ENCODE peak calls at places on chromosomes 11 and 22, in eight cellular contexts. Z is colonic mucosa, D is left ventricle myocardium inferior, P is pancreas, C is lung, R is gastrocnemius medialis, J is body of pancreas, Q is cardiac muscle cell. X is an unnamed sample.

GRCh38 chr22:49555526-49555925 is 272.1 kb downstream of the BRD1 start:
- DNase-seq in C (no peak), J (no peak), P (peak; percentile 28), D (no peak), Q (no peak), R (no peak), Z (no peak), X (no peak)

GRCh38 chr22:31970490-31971444 is 26.4 kb downstream of the YWHAH start:
- DNase-seq in Z (peak; percentile 93), Q (peak; percentile 86), R (peak; percentile 39), C (peak; percentile 86), D (peak; percentile 77), J (peak; percentile 79), P (peak; percentile 99), X (peak; percentile 88)

GRCh38 chr11:126305699-126306098 is 1.8 kb downstream of the DCPS start:
- DNase-seq in R (no peak), D (no peak), Q (no peak), P (peak; percentile 10), J (no peak), Z (no peak), C (no peak), X (no peak)

GRCh38 chr22:38416621-38417251 is 38.3 kb downstream of the KCNJ4 start:
- DNase-seq in J (no peak), P (peak; percentile 48), Z (no peak), R (no peak), C (no peak), D (no peak), Q (no peak), X (no peak)

GRCh38 chr11:18145025-18145424 is 12.7 kb downstream of the MRGPRX3 start:
- DNase-seq in Z (no peak), P (no peak), C (no peak), D (no peak), Q (no peak), J (no peak), R (no peak), X (no peak)

GRCh38 chr22:44127353-44127752 is 53.4 kb upstream of the PARVG start:
- DNase-seq in J (peak; percentile 36), R (no peak), Z (no peak), Q (no peak), D (no peak), C (no peak), P (no peak), X (no peak)

GRCh38 chr22:26502688-26503561 is 9.3 kb downstream of the TFIP11 start:
- DNase-seq in P (no peak), J (peak; percentile 48), R (peak; percentile 87), Z (peak; percentile 33), D (peak; percentile 29), Q (peak; percentile 67), C (no peak), X (peak; percentile 44)

GRCh38 chr11:130634186-130634585 is 185.7 kb downstream of the ADAMTS15 start:
- DNase-seq in R (no peak), Z (no peak), D (no peak), Q (no peak), C (no peak), P (no peak), J (no peak), X (no peak)

GRCh38 chr11:127627629-127628462 is 627.3 kb upstream of the KIRREL3 start:
- DNase-seq in D (no peak), J (peak; percentile 75), R (peak; percentile 54), Z (peak; percentile 72), P (peak; percentile 67), C (no peak), Q (no peak), X (peak; percentile 43)

GRCh38 chr11:30423886-30424285 is 101.0 kb downstream of the ARL14EP start:
- DNase-seq in Z (no peak), R (no peak), Q (no peak), C (no peak), J (no peak), D (no peak), P (no peak), X (no peak)

GRCh38 chr11:11043676-11044075 is 185.8 kb upstream of the ZBED5 start:
- DNase-seq in P (no peak), C (no peak), R (no peak), Z (no peak), J (no peak), Q (no peak), D (no peak), X (no peak)

GRCh38 chr11:68524681-68525080 is 64.1 kb downstream of the PPP6R3 start:
- DNase-seq in J (no peak), Z (peak; percentile 31), R (no peak), P (no peak), Q (no peak), C (no peak), D (no peak), X (no peak)

GRCh38 chr11:68524213-68524612 is 63.7 kb downstream of the PPP6R3 start:
- DNase-seq in P (no peak), C (no peak), D (no peak), Z (no peak), R (no peak), Q (no peak), J (no peak), X (no peak)

GRCh38 chr11:68525320-68525719 is 64.8 kb downstream of the PPP6R3 start:
- DNase-seq in D (no peak), Z (no peak), Q (no peak), C (no peak), P (no peak), R (no peak), J (no peak), X (peak; percentile 56)

GRCh38 chr11:68527585-68527984 is 67.0 kb downstream of the PPP6R3 start:
- DNase-seq in P (no peak), R (no peak), Z (no peak), C (no peak), J (no peak), D (no peak), Q (peak; percentile 32), X (no peak)

GRCh38 chr11:68525930-68526329 is 65.4 kb downstream of the PPP6R3 start:
- DNase-seq in J (no peak), C (no peak), Z (no peak), R (no peak), P (no peak), Q (no peak), D (no peak), X (peak; percentile 22)
- H3K36me3 ChIP-seq in J (no peaks in the 10 kb centered on the region), C (peaks cover 8% of the 10 kb centered on the region), Z (peaks cover 4% of the 10 kb centered on the region), R (peaks cover 19% of the 10 kb centered on the region), P (no peaks in the 10 kb centered on the region), Q (peaks cover 14% of the 10 kb centered on the region), D (peaks cover 47% of the 10 kb centered on the region), X (peaks cover 14% of the 10 kb centered on the region)

DNA sequence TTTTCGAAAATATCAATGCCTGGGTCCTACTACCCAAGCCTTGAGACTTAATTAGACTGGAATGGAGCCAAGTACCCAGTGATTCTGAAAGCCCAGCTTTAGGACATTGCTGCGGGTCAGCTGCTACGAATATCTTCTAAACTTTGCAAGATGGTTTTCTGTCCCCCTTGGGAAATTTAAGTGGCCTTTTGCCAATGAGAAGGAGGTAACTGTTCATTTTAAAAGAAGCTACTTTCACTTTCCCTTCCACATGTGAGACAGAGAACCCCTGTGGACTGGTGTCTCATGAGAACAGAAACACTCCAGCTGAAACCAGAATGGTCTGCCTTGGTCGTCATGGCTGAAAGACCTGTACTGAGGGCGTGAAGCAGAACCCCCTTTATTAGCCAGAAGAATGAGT is 74.9 kb downstream of the SC5D start:
- DNase-seq in Z (no peak), R (no peak), Q (peak; percentile 12), J (peak; percentile 15), P (no peak), C (no peak), D (no peak), X (peak; percentile 61)
- H3K27ac ChIP-seq in Z (no peak overlapping the region), R (no peak overlapping the region), Q (no peak overlapping the region), J (no peak overlapping the region), P (no peak overlapping the region), C (no peak overlapping the region), D (no peak overlapping the region), X (no peak overlapping the region)

GRCh38 chr11:36487619-36488018 is 22.5 kb downstream of the TRAF6 start:
- DNase-seq in P (no peak), Z (no peak), Q (no peak), J (no peak), R (no peak), D (no peak), C (no peak), X (no peak)
- H3K36me3 ChIP-seq in P (no peaks in the 10 kb centered on the region), Z (no peaks in the 10 kb centered on the region), Q (peaks cover 31% of the 10 kb centered on the region), J (peaks cover 8% of the 10 kb centered on the region), R (peaks cover 56% of the 10 kb centered on the region), D (peaks cover 75% of the 10 kb centered on the region), C (peaks cover 28% of the 10 kb centered on the region), X (peaks cover 19% of the 10 kb centered on the region)

GRCh38 chr22:30575011-30575671 is 676 bp upstream of the GAL3ST1 start:
- DNase-seq in Z (peak; percentile 27), Q (no peak), R (no peak), J (peak; percentile 79), C (peak; percentile 35), D (peak; percentile 30), P (peak; percentile 69), X (no peak)
- H3K27ac ChIP-seq in Z (no peak overlapping the region), Q (no peak overlapping the region), R (no peak overlapping the region), J (peak overlapping the region; percentile 83), C (no peak overlapping the region), D (peak overlapping the region; percentile 33), P (peak overlapping the region; percentile 49), X (peak overlapping the region; percentile 51)